ENCODE peak calls at places on chromosomes 11 and 22, in four cellular contexts. T is astrocyte, K is DND-41, O is bronchial epithelial cell. J is an unnamed sample. For H3K36me3, the result is how much of the 10 kb centered on the place peaks cover.

GRCh38 chr22:36194971-36195370 is 6.6 kb downstream of the APOL4 start:
- DNase-seq in T (peak), K (peak), O (peak), J (no peak)

GRCh38 chr11:70876685-70877084 is 375.7 kb downstream of the SHANK2 start:
- DNase-seq in T (no peak), K (no peak), O (no peak), J (no peak)

GRCh38 chr11:62108017-62108750 is 15.6 kb upstream of the INCENP start:
- DNase-seq in T (peak), K (peak), O (peak), J (no peak)

GRCh38 chr11:13965337-13965736 is 2.8 kb downstream of the SPON1 start:
- DNase-seq in T (no peak), K (no peak), O (no peak), J (no peak)

GRCh38 chr22:20945578-20945934 is 21.5 kb upstream of the AIFM3 start:
- DNase-seq in T (no peak), K (no peak), O (no peak), J (no peak)

GRCh38 chr11:125967515-125967914 is 21.7 kb downstream of the VSIG10L2 start:
- DNase-seq in T (no peak), K (no peak), O (no peak), J (no peak)

GRCh38 chr11:17720796-17721171 is 1.4 kb downstream of the MYOD1 start:
- DNase-seq in T (no peak), K (no peak), O (no peak), J (no peak)

GRCh38 chr11:76680517-76681425 is 10.2 kb upstream of the LRRC32 start:
- DNase-seq in T (peak), K (peak), O (peak), J (no peak)

GRCh38 chr11:93489841-93490240 is 53.4 kb downstream of the SMCO4 start:
- DNase-seq in T (no peak), K (no peak), O (no peak), J (no peak)

GRCh38 chr22:31488988-31489617 is 539 bp downstream of the EIF4ENIF1 start:
- DNase-seq in T (no peak), K (peak), O (no peak), J (no peak)

GRCh38 chr22:17780116-17780740 is 6.0 kb upstream of the BID start:
- DNase-seq in T (no peak), K (peak), O (no peak), J (no peak)

GRCh38 chr11:125123947-125124633 is 12.7 kb upstream of the TMEM218 start:
- DNase-seq in T (peak), K (peak), O (peak), J (no peak)

GRCh38 chr11:108852701-108853100 is 187.8 kb downstream of the DDX10 start:
- DNase-seq in T (no peak), K (no peak), O (no peak), J (no peak)

GRCh38 chr22:27306771-27307170 is 494.8 kb downstream of the MN1 start:
- DNase-seq in T (no peak), K (no peak), O (no peak), J (no peak)

GRCh38 chr11:37107415-37107814 is 509.4 kb upstream of the RAG2 start:
- DNase-seq in T (no peak), K (no peak), O (no peak), J (no peak)
- TF ChIP-seq CTCF in T (no peak), K (no peak), O (no peak), J (no peak)

GRCh38 chr11:68762481-68762880 is 11.2 kb upstream of the TESMIN start:
- DNase-seq in T (no peak), K (no peak), O (no peak), J (no peak)
- H3K36me3 ChIP-seq in T (under half), K (half or more), O (under half), J (under half)

GRCh38 chr11:15923169-15923568 is 433.2 kb downstream of the SOX6 start:
- DNase-seq in T (no peak), K (no peak), O (peak), J (no peak)
- TF ChIP-seq CTCF in T (no peak), K (no peak), O (peak), J (no peak)

GRCh38 chr11:65501005-65501529 is 2.2 kb downstream of the MALAT1 start:
- DNase-seq in T (no peak), K (no peak), O (no peak), J (no peak)

GRCh38 chr11:65502852-65503603 is 4.2 kb downstream of the MALAT1 start:
- DNase-seq in T (peak), K (no peak), O (peak), J (no peak)

GRCh38 chr11:65500262-65501004 is 1.6 kb downstream of the MALAT1 start:
- DNase-seq in T (peak), K (peak), O (peak), J (no peak)

GRCh38 chr11:65502274-65502851 is 3.5 kb downstream of the MALAT1 start:
- DNase-seq in T (peak), K (no peak), O (peak), J (no peak)

DNA sequence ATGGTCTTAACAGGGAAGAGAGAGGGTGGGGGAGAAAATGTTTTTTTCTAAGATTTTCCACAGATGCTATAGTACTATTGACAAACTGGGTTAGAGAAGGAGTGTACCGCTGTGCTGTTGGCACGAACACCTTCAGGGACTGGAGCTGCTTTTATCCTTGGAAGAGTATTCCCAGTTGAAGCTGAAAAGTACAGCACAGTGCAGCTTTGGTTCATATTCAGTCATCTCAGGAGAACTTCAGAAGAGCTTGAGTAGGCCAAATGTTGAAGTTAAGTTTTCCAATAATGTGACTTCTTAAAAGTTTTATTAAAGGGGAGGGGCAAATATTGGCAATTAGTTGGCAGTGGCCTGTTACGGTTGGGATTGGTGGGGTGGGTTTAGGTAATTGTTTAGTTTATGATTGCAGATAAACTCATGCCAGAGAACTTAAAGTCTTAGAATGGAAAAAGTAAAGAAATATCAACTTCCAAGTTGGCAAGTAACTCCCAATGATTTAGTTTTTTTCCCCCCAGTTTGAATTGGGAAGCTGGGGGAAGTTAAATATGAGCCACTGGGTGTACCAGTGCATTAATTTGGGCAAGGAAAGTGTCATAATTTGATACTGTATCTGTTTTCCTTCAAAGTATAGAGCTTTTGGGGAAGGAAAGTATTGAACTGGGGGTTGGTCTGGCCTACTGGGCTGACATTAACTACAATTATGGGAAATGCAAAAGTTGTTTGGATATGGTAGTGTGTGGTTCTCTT is 2.9 kb downstream of the MALAT1 start:
- DNase-seq in T (peak), K (no peak), O (no peak), J (no peak)
- H3K36me3 ChIP-seq in T (half or more), K (half or more), O (under half), J (under half)

J was measured in BJ.